ENCODE peak calls at places on chromosomes 6 and 20, in ten cellular contexts. B, E, J, I, Q, H, R, X, P and M are unnamed samples.

GRCh38 chr20:63178889-63179751 is 36.8 kb downstream of the YTHDF1 start:
- DNase-seq in H (peak; percentile 85), J (no peak), Q (peak; percentile 22), R (peak; percentile 72), E (peak; percentile 55), B (no peak), X (no peak), I (peak; percentile 46), P (peak; percentile 35), M (peak; percentile 9)

GRCh38 chr6:166277021-166277420 is 31.2 kb downstream of the PRR18 start:
- DNase-seq in E (no peak), X (peak; percentile 54), J (no peak), B (peak; percentile 55), Q (no peak), R (no peak), I (no peak), H (no peak), P (no peak), M (no peak)

GRCh38 chr6:119160911-119161310 is 82.4 kb upstream of the FAM184A start:
- DNase-seq in B (no peak), X (peak; percentile 54), H (no peak), I (no peak), E (no peak), Q (no peak), J (no peak), P (no peak), R (no peak), M (no peak)

GRCh38 chr6:10999994-11000393 is 44.1 kb downstream of the ELOVL2 start:
- DNase-seq in J (no peak), I (no peak), H (no peak), R (no peak), Q (no peak), E (no peak), B (peak; percentile 62), P (no peak), X (peak; percentile 16), M (peak; percentile 83)

GRCh38 chr6:76264466-76264865 is 192.0 kb upstream of the IMPG1 start:
- DNase-seq in E (no peak), B (no peak), R (no peak), H (no peak), Q (no peak), X (no peak), J (no peak), I (no peak), P (no peak), M (peak; percentile 5)

GRCh38 chr20:48803522-48804053 is 24.2 kb downstream of the PREX1 start:
- DNase-seq in B (no peak), E (no peak), R (no peak), P (no peak), Q (no peak), J (no peak), X (no peak), H (no peak), I (no peak), M (no peak)

GRCh38 chr6:66964216-66964615 is 1257.2 kb upstream of the EYS start:
- DNase-seq in X (no peak), J (no peak), Q (peak; percentile 18), H (no peak), E (no peak), R (no peak), P (no peak), B (no peak), I (no peak), M (no peak)

GRCh38 chr6:99434702-99435530 is 9.8 kb upstream of the PNISR start:
- DNase-seq in B (peak; percentile 54), J (no peak), R (peak; percentile 39), P (no peak), Q (peak; percentile 46), E (peak; percentile 16), H (no peak), X (peak; percentile 37), I (peak; percentile 20), M (peak; percentile 66)

GRCh38 chr6:119326291-119327005 is 23.1 kb downstream of the MAN1A1 start:
- DNase-seq in X (no peak), E (no peak), R (no peak), P (no peak), J (no peak), H (no peak), Q (no peak), B (no peak), I (no peak), M (no peak)

GRCh38 chr20:62575976-62576722 is 66.2 kb upstream of the SLCO4A1 start:
- DNase-seq in J (no peak), X (no peak), P (no peak), R (no peak), B (no peak), I (no peak), E (no peak), Q (no peak), H (no peak), M (no peak)

GRCh38 chr6:139593081-139593480 is 218.6 kb upstream of the CITED2 start:
- DNase-seq in E (no peak), R (no peak), Q (no peak), I (no peak), P (no peak), H (no peak), J (no peak), X (no peak), B (no peak), M (no peak)

GRCh38 chr20:59322813-59323469 is 22.5 kb downstream of the EDN3 start:
- DNase-seq in P (no peak), X (peak; percentile 18), B (no peak), R (peak; percentile 74), Q (no peak), I (no peak), J (no peak), E (no peak), H (no peak), M (no peak)

GRCh38 chr20:50298554-50299324 is 108.1 kb downstream of the CEBPB start:
- DNase-seq in Q (peak; percentile 61), X (no peak), H (no peak), E (no peak), J (no peak), P (no peak), I (no peak), R (peak; percentile 50), B (no peak), M (no peak)

GRCh38 chr6:135225911-135226310 is 44.8 kb downstream of the MYB start:
- DNase-seq in I (no peak), P (no peak), J (no peak), E (no peak), X (no peak), B (no peak), H (no peak), Q (no peak), R (no peak), M (no peak)

GRCh38 chr6:33546766-33547165 is 33.3 kb downstream of the BAK1 start:
- DNase-seq in P (no peak), J (no peak), Q (no peak), R (no peak), X (no peak), H (no peak), B (no peak), E (no peak), I (no peak), M (no peak)

GRCh38 chr20:32252189-32252588 is 25.3 kb upstream of the KIF3B start:
- DNase-seq in Q (no peak), R (no peak), I (no peak), B (no peak), H (no peak), P (no peak), X (no peak), J (no peak), E (no peak), M (no peak)

GRCh38 chr6:17580518-17581048 is 19.5 kb upstream of the FAM8A1 start:
- DNase-seq in R (no peak), X (peak; percentile 34), Q (peak; percentile 37), H (peak; percentile 51), P (peak; percentile 37), B (peak; percentile 56), I (peak; percentile 0), J (no peak), E (no peak), M (peak; percentile 40)

GRCh38 chr20:44222969-44223368 is 12.4 kb upstream of the OSER1 start:
- DNase-seq in Q (no peak), H (peak; percentile 85), I (peak; percentile 35), J (no peak), E (no peak), B (no peak), R (no peak), P (peak; percentile 45), X (no peak), M (no peak)
- TF ChIP-seq CTCF in Q (no peak), H (peak; percentile 74), I (no peak), J (no peak), E (no peak), B (no peak), R (peak; percentile 30), P (no peak), X (no peak), M (no peak)

DNA sequence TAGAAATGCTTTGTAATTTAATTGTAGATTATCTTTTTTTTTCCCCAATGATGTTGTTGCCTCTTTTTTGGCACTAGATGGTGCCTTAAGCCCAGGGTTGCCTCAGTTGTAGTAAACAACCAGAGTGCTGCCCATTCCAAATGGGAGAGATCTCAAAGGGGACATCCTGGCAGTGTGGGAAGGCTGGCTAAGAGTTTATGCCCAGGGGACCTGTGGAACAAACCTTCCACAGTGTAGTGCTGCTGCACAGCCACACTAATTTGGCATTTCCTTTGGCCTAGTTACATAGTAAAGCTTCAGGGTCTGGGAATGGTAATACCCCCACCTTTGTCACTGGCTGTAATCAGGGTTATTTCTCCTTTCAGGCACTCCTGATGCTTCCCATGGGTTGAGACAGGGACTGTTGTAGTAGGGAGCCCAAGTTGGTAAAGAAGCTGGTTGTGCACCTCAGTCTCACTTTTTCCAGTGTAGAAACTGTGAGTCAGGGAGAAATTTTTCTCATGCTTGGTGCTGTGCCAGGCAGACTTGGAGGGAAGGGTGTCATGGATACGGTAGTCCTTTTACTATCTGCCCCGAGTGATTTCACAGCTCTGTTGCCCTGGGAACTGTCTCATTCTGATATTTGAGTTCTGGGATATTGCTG is 177.8 kb upstream of the ECI2 start:
- DNase-seq in I (peak; percentile 19), R (peak; percentile 25), X (peak; percentile 96), P (peak; percentile 63), Q (peak; percentile 90), J (no peak), B (peak; percentile 93), H (peak; percentile 62), E (peak; percentile 52), M (peak; percentile 98)
- H3K4me3 ChIP-seq in I (no peak overlapping the region), R (no peak overlapping the region), X (peak overlapping the region; percentile 35), P (no peak overlapping the region), Q (no peak overlapping the region), J (no peak overlapping the region), B (no peak overlapping the region), H (no peak overlapping the region), E (no peak overlapping the region), M (no peak overlapping the region)

GRCh38 chr6:109455502-109456282 is at the start of gene MICAL1:
- DNase-seq in I (peak; percentile 65), E (peak; percentile 84), B (peak; percentile 60), Q (peak; percentile 57), P (peak; percentile 90), R (peak; percentile 82), H (peak; percentile 89), J (peak; percentile 89), X (peak; percentile 67), M (peak; percentile 62)
- TF ChIP-seq CTCF in I (peak; percentile 29), E (peak; percentile 26), B (peak; percentile 42), Q (peak; percentile 37), P (peak; percentile 36), R (peak; percentile 30), H (peak; percentile 54), J (peak; percentile 37), X (peak; percentile 40), M (peak; percentile 36)

DNA sequence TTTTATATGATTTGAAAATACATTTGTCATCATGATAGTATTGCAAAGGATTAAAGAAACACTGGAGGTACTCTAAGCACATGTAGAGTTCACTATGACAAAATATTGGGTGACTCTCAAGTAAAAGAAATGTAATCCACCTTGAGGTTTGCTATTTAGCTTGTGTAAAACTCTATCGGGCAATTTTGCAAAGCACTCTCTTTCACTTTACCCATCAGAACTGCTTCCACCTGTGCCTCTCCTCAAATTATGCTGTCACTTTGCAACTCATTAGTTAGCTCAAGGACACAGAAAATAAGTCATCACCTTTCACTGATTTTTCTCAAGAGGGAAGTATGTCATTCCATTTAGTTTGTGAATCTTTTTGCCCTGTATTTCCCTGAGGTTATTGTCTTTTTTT is 14.0 kb downstream of the TRDN start:
- DNase-seq in B (no peak), I (no peak), X (no peak), P (no peak), E (no peak), H (no peak), Q (no peak), J (no peak), R (no peak), M (no peak)
- H3K4me3 ChIP-seq in B (no peak overlapping the region), I (no peak overlapping the region), X (no peak overlapping the region), P (no peak overlapping the region), E (no peak overlapping the region), H (no peak overlapping the region), Q (no peak overlapping the region), J (no peak overlapping the region), R (no peak overlapping the region), M (no peak overlapping the region)